ENCODE peak calls at places on chromosomes 16 and 17, in four cellular contexts. I is H9, Q is mesendoderm, B is H1. O is an unnamed sample.

GRCh38 chr16:4767872-4768548 is 1.0 kb upstream of the ZNF500 start:
- DNase-seq in I (no peak), Q (no peak), B (no peak), O (peak)

GRCh38 chr17:76240461-76241204 is at the start of gene RNF157:
- DNase-seq in I (peak), Q (peak), B (no peak), O (peak)

GRCh38 chr17:82439194-82439828 is 11.2 kb downstream of the CYBC1 start:
- DNase-seq in I (no peak), Q (no peak), B (no peak), O (no peak)

GRCh38 chr17:27985736-27986394 is 56.6 kb upstream of the NLK start:
- DNase-seq in I (no peak), Q (no peak), B (no peak), O (no peak)

GRCh38 chr16:67459858-67460144 is 21.2 kb downstream of the ATP6V0D1 start:
- DNase-seq in I (no peak), Q (no peak), B (no peak), O (no peak)

GRCh38 chr16:86134802-86135461 is 236.0 kb downstream of the IRF8 start:
- DNase-seq in I (no peak), Q (no peak), B (no peak), O (peak)

GRCh38 chr16:12458591-12459400 is 344.9 kb downstream of the CPPED1 start:
- DNase-seq in I (no peak), Q (no peak), B (no peak), O (no peak)

GRCh38 chr17:74601944-74602572 is 10.0 kb upstream of the CD300LD start:
- DNase-seq in I (peak), Q (peak), B (no peak), O (peak)

GRCh38 chr17:6021011-6021400 is 49.2 kb upstream of the WSCD1 start:
- DNase-seq in I (no peak), Q (no peak), B (no peak), O (no peak)

GRCh38 chr16:17470002-17470870 is 524 bp downstream of the XYLT1 start:
- DNase-seq in I (no peak), Q (no peak), B (no peak), O (no peak)

GRCh38 chr17:39573447-39574298 is 34.0 kb downstream of the NEUROD2 start:
- DNase-seq in I (peak), Q (peak), B (no peak), O (peak)

GRCh38 chr16:67842509-67843342 is 606 bp downstream of the THAP11 start:
- DNase-seq in I (peak), Q (peak), B (no peak), O (peak)

GRCh38 chr16:85187002-85187401 is 74.7 kb upstream of the CIBAR2 start:
- DNase-seq in I (no peak), Q (peak), B (no peak), O (peak)

GRCh38 chr16:84209989-84210388 is 19.0 kb downstream of the ADAD2 start:
- DNase-seq in I (no peak), Q (no peak), B (no peak), O (peak)

GRCh38 chr16:50644730-50645129 is 36.4 kb downstream of the SNX20 start:
- DNase-seq in I (peak), Q (peak), B (peak), O (no peak)

GRCh38 chr16:907361-907760 is 63.4 kb downstream of the LMF1 start:
- DNase-seq in I (no peak), Q (no peak), B (no peak), O (no peak)

GRCh38 chr17:78351449-78352006 is 8.3 kb downstream of the SOCS3 start:
- DNase-seq in I (peak), Q (peak), B (peak), O (peak)

GRCh38 chr17:16100737-16101400 is 101.2 kb downstream of the TTC19 start:
- DNase-seq in I (no peak), Q (peak), B (no peak), O (no peak)

GRCh38 chr16:26491962-26492361 is 574.8 kb upstream of the C16orf82 start:
- DNase-seq in I (no peak), Q (no peak), B (no peak), O (no peak)

GRCh38 chr16:57692636-57693035 is 2.0 kb upstream of the DRC7 start:
- DNase-seq in I (no peak), Q (no peak), B (no peak), O (no peak)

GRCh38 chr16:86455116-86455515 is 55.2 kb upstream of the FOXF1 start:
- DNase-seq in I (no peak), Q (no peak), B (no peak), O (peak)

GRCh38 chr17:7213895-7214299 is 5.7 kb downstream of the DLG4 start:
- DNase-seq in I (peak), Q (peak), B (peak), O (peak)

GRCh38 chr17:37096071-37096470 is 147.3 kb downstream of the AATF start:
- DNase-seq in I (no peak), Q (no peak), B (no peak), O (no peak)

GRCh38 chr17:37100231-37100630 is 151.5 kb downstream of the AATF start:
- DNase-seq in I (no peak), Q (no peak), B (no peak), O (no peak)

GRCh38 chr17:37094391-37094790 is 145.6 kb downstream of the AATF start:
- DNase-seq in I (no peak), Q (no peak), B (no peak), O (no peak)

GRCh38 chr17:37098910-37099664 is 150.3 kb downstream of the AATF start:
- DNase-seq in I (no peak), Q (no peak), B (no peak), O (peak)

GRCh38 chr17:37097162-37097561 is 148.4 kb downstream of the AATF start:
- DNase-seq in I (no peak), Q (no peak), B (no peak), O (no peak)
- H4K5ac ChIP-seq in I (no peak), Q (no peak), B (no peak), O (no peak)

GRCh38 chr17:49955157-49955556 is 13.8 kb upstream of the DLX4 start:
- DNase-seq in I (no peak), Q (no peak), B (no peak), O (no peak)

GRCh38 chr17:49951362-49952080 is 17.5 kb upstream of the DLX4 start:
- DNase-seq in I (no peak), Q (no peak), B (no peak), O (no peak)

GRCh38 chr17:49949634-49950033 is 19.4 kb upstream of the DLX4 start:
- DNase-seq in I (no peak), Q (no peak), B (no peak), O (no peak)

GRCh38 chr17:49952209-49952911 is 16.6 kb upstream of the DLX4 start:
- DNase-seq in I (peak), Q (peak), B (peak), O (peak)

DNA sequence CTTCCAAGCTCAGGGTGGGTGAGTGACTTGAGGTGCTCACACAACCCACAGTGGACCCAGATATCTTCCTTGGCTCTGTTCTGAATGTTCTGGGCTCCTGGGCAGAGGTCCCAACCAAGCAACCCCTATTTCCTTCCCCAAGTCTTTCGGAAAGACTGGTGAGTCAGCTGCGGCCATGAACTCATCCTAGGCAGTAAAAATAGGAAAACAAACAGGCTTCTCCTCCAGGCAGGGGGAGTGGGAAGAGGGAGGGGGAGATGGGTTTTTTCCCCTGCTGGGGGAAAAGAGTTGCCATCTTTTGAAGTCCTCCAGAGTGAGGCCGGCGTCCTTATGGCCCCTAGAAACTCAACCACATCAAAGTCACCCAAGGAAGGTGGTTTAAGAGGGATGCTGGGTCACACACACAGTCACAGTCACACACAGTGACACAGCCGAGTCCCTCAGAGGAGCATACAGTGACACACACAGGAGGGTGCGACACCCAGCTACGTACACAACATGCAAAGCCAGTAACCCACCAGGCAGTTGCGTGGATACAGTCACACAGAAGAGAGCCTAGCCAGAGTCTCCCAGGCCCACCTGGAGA is 16.0 kb upstream of the DLX4 start:
- DNase-seq in I (no peak), Q (no peak), B (no peak), O (no peak)
- H4K5ac ChIP-seq in I (no peak), Q (no peak), B (no peak), O (no peak)

GRCh38 chr17:50440838-50441829 is 15.1 kb downstream of the ACSF2 start:
- DNase-seq in I (no peak), Q (no peak), B (no peak), O (no peak)

GRCh38 chr17:50443492-50444051 is 17.6 kb downstream of the ACSF2 start:
- DNase-seq in I (no peak), Q (peak), B (no peak), O (peak)

GRCh38 chr17:50437409-50437808 is 11.4 kb downstream of the ACSF2 start:
- DNase-seq in I (no peak), Q (no peak), B (no peak), O (no peak)

GRCh38 chr17:50440172-50440837 is 14.3 kb downstream of the ACSF2 start:
- DNase-seq in I (no peak), Q (no peak), B (no peak), O (no peak)

DNA sequence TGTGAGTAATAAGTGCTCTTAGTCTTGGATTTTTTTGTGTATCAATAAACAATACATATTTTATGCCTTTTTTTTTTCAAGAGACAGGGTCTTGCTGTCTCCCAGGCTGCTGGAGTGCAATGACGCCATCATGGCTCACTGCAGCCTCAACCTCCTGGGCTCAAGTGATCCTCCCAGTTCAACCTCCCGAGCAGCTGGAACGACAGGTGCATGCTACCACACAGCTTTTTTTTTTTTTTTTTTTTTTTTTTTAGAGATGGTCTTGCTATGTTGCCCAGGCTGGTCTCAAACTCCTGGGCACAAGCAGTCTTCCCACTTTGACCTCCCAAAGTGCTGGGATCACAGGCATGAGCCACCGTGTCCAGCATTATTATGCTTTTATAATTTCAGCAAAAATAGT is 13.0 kb downstream of the ACSF2 start:
- DNase-seq in I (no peak), Q (no peak), B (no peak), O (no peak)
- H4K5ac ChIP-seq in I (no peak), Q (no peak), B (no peak), O (no peak)

DNA sequence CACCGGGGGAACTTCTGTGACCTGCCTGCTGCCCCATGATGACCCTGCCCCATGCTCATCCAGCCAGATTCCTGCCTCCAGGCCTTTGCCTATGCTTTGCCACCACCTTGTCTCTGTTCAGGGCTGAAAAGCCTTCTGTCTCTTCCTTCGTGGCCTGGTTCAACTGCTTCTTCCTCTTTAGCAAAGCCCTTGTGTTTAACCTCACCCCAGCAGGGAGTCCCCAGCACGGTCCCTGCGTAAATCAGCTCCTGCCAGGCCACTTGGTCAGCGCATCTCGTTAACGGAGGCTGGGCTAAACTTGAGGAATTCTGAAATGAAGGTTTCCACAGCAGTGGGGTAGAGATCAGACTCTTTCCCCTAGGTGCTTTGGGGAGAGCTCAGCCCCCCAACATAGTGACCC is 16.1 kb upstream of the KCNJ12 start:
- DNase-seq in I (no peak), Q (peak), B (no peak), O (no peak)
- H4K5ac ChIP-seq in I (no peak), Q (no peak), B (no peak), O (no peak)